ENCODE peak calls at places on chromosomes 7 and 10, in eight cellular contexts. W is glutamatergic neuron, O is prostate gland, A is lower lobe of right lung, T is PC-3, B is sigmoid colon, V is nephron progenitor cell, J is lung. F is an unnamed sample.

GRCh38 chr10:17394854-17395253 is 59.5 kb downstream of the ST8SIA6 start:
- DNase-seq in W (no peak), O (no peak), A (no peak), T (no peak), B (no peak), V (no peak), J (no peak), F (no peak)

GRCh38 chr10:36173364-36173763 is 531.3 kb upstream of the FZD8 start:
- DNase-seq in W (no peak), O (no peak), A (no peak), T (peak), B (no peak), V (no peak), J (no peak), F (no peak)

GRCh38 chr10:2993636-2994035 is 73.7 kb upstream of the PFKP start:
- DNase-seq in W (no peak), O (no peak), A (no peak), T (no peak), B (no peak), V (no peak), J (no peak), F (no peak)

GRCh38 chr10:75191821-75192568 is 18.6 kb upstream of the VDAC2 start:
- DNase-seq in W (no peak), O (peak), A (peak), T (peak), B (peak), V (no peak), J (peak), F (no peak)

GRCh38 chr7:128869138-128869943 is 6.7 kb downstream of the ATP6V1F start:
- DNase-seq in W (peak), O (peak), A (peak), T (peak), B (peak), V (peak), J (peak), F (peak)

GRCh38 chr10:109881481-109881880 is 41.8 kb downstream of the XPNPEP1 start:
- DNase-seq in W (no peak), O (no peak), A (no peak), T (no peak), B (no peak), V (no peak), J (no peak), F (peak)

GRCh38 chr7:152847491-152847890 is 87.9 kb downstream of the ACTR3B start:
- DNase-seq in W (no peak), O (no peak), A (no peak), T (no peak), B (no peak), V (no peak), J (no peak), F (no peak)

GRCh38 chr10:5933909-5934546 is 43.3 kb downstream of the IL15RA start:
- DNase-seq in W (no peak), O (no peak), A (no peak), T (no peak), B (no peak), V (no peak), J (no peak), F (no peak)

GRCh38 chr7:15113752-15114151 is 211.2 kb upstream of the DGKB start:
- DNase-seq in W (no peak), O (no peak), A (no peak), T (peak), B (no peak), V (no peak), J (no peak), F (no peak)

DNA sequence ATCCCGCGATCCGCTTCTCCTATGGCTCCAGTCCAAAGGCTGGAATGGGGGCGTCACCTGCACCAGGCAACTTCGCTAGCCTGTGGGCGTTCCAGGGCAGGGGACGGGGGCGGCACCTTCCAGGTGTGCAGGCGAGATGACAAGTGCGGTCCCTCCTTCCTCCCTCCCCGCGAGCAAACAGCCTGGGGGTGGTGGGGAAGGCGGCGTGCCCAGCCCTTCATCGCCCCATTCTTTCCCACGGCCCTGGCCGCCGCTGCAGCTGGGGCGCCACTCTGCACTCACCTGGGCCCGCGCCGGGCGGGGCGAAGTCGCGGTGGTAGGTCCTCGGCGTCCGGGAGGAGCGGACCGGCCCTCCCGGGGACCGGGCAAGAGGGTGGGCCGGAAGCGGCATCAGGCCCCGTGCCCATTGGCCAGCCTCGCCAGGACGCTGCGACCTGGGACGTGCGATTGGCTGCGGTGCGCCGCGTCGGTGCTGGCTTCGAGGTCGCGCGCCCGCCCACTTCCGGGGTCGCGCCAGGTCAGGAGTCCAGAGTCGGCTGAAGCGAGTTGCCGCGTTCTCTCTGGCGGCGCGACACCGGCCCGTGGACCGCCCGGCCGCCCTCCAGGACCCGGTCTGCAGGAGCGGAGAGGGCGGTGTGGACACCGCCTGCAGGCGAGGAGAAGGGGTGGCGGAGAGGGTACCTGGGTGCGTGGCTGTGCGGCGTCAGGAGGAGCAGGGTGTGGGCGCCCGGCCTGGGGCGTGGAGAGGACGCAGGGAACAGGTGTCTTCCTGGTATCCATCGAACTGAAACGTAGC is at the start of gene TECPR1:
- DNase-seq in W (peak), O (peak), A (peak), T (peak), B (peak), V (peak), J (peak), F (peak)
- TF ChIP-seq CTCF in W (no peak), O (peak), A (no peak), T (no peak), B (no peak), V (no peak), J (no peak), F (no peak)

DNA sequence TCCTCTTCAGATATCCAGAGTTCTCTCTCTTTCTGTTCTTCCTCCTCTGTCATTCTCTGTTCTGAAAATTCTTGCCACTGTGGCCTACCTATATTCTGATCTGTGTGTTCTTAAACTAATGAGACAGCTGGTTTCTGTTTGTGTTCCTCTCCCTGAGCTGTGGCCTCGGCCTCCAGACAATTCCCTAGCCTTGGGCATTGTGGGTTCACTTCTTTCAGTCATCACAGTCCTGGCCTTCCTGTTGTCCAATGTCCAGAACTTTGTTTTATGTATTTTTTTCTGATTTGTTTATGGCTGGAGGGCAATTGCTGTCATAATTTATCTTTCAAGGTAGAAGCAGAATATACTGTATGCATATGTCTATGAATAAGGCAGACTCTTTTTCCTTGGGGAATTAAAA is 173.2 kb upstream of the MTPN start:
- DNase-seq in W (no peak), O (no peak), A (no peak), T (no peak), B (no peak), V (no peak), J (no peak), F (no peak)
- TF ChIP-seq CTCF in W (no peak), O (no peak), A (no peak), T (no peak), B (no peak), V (no peak), J (no peak), F (no peak)

GRCh38 chr7:100827330-100828226 is at the start of gene EPHB4:
- DNase-seq in W (peak), O (peak), A (peak), T (peak), B (peak), V (peak), J (peak), F (peak)
- TF ChIP-seq CTCF in W (no peak), O (no peak), A (peak), T (peak), B (no peak), V (peak), J (no peak), F (peak)

GRCh38 chr10:103700436-103700715 is 155.0 kb downstream of the SH3PXD2A start:
- DNase-seq in W (no peak), O (no peak), A (no peak), T (no peak), B (no peak), V (no peak), J (no peak), F (no peak)

GRCh38 chr10:103698266-103698665 is 157.1 kb downstream of the SH3PXD2A start:
- DNase-seq in W (no peak), O (no peak), A (no peak), T (no peak), B (no peak), V (no peak), J (no peak), F (no peak)

GRCh38 chr10:103699611-103700435 is 155.6 kb downstream of the SH3PXD2A start:
- DNase-seq in W (no peak), O (no peak), A (no peak), T (no peak), B (no peak), V (no peak), J (no peak), F (no peak)

GRCh38 chr10:103703941-103704919 is 151.1 kb downstream of the SH3PXD2A start:
- DNase-seq in W (no peak), O (no peak), A (no peak), T (no peak), B (no peak), V (no peak), J (no peak), F (no peak)

DNA sequence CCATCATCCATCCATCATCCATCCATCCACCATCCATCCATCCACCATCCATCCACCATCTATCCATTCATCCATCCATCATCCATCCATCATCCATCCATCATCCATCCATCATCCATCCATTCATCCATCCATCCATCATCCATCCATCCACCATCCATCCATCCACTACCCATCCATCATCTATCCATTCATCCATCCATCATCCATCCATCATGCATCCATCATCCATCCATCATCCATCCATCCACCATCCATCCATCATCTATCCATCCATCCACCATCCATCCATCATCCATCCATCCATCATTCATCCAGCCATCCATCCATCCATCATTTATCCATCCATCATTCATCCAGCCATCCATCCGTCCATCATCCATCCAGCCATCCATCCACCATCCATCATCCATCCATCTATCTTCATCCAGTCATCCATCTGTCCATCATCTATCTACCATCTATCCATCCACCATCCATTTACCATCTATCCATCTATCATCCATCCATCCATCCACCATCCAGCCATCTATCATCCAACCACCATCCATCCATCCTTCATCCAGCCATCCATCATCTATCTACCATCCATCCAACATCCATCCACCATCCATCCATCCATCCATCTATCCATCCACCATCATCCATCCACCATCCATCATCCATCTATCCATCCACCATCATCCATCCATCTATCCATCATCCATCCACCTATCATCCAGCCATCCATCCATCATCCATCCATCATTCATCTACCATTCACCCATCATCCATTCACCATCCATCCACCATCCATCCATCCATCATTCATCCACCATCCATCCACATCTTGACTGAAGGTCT is 153.8 kb downstream of the SH3PXD2A start:
- DNase-seq in W (no peak), O (no peak), A (no peak), T (no peak), B (no peak), V (no peak), J (no peak), F (no peak)
- TF ChIP-seq CTCF in W (no peak), O (no peak), A (no peak), T (no peak), B (no peak), V (no peak), J (no peak), F (no peak)

GRCh38 chr7:149800169-149800555 is 26.8 kb upstream of the ZNF467 start:
- DNase-seq in W (no peak), O (no peak), A (no peak), T (no peak), B (no peak), V (no peak), J (no peak), F (no peak)

GRCh38 chr7:149801816-149802215 is 28.4 kb upstream of the ZNF467 start:
- DNase-seq in W (no peak), O (no peak), A (no peak), T (no peak), B (no peak), V (no peak), J (no peak), F (no peak)

GRCh38 chr7:149801002-149801566 is 27.7 kb upstream of the ZNF467 start:
- DNase-seq in W (no peak), O (no peak), A (no peak), T (no peak), B (no peak), V (no peak), J (no peak), F (no peak)

GRCh38 chr7:149797771-149798170 is 24.4 kb upstream of the ZNF467 start:
- DNase-seq in W (no peak), O (no peak), A (no peak), T (no peak), B (no peak), V (no peak), J (no peak), F (no peak)

GRCh38 chr7:149799397-149800168 is 26.2 kb upstream of the ZNF467 start:
- DNase-seq in W (peak), O (no peak), A (no peak), T (peak), B (no peak), V (peak), J (peak), F (peak)
- TF ChIP-seq CTCF in W (peak), O (no peak), A (peak), T (peak), B (peak), V (peak), J (peak), F (peak)

F was measured in endodermal cell.